ENCODE peak calls at places on chromosome 21, in ten cellular contexts. T is upper lobe of left lung; I is mucosa of descending colon; K is right lobe of liver; U is pancreas; M is left lung; R is left ventricle myocardium inferior; H is IMR-90; O is endodermal cell; B is CD4-positive, alpha-beta memory T cell. E is an unnamed sample.

GRCh38 chr21:15976807-15977206 is 247.0 kb downstream of the USP25 start:
- DNase-seq in I (no peak), B (no peak), R (no peak), U (no peak), M (no peak), K (no peak), H (no peak), T (no peak), O (peak; percentile 65), E (no peak)

GRCh38 chr21:45574081-45574501 is 31.9 kb upstream of the SLC19A1 start:
- DNase-seq in H (no peak), R (peak; percentile 9), U (peak; percentile 38), T (peak; percentile 78), B (no peak), O (peak; percentile 52), M (peak; percentile 76), K (peak; percentile 30), I (no peak), E (peak; percentile 56)

GRCh38 chr21:41819856-41820281 is 53.0 kb upstream of the RIPK4 start:
- DNase-seq in B (no peak), K (peak; percentile 34), M (peak; percentile 50), U (no peak), H (no peak), R (no peak), T (peak; percentile 66), I (no peak), O (no peak), E (peak; percentile 70)

GRCh38 chr21:34762761-34763160 is 94.0 kb downstream of the CLIC6 start:
- DNase-seq in O (no peak), U (no peak), R (no peak), M (no peak), T (no peak), I (no peak), B (no peak), H (peak; percentile 81), K (no peak), E (no peak)

GRCh38 chr21:43609501-43610340 is 49.6 kb downstream of the HSF2BP start:
- DNase-seq in M (no peak), B (no peak), I (peak; percentile 77), R (no peak), H (peak; percentile 88), O (no peak), T (no peak), K (peak; percentile 66), U (peak; percentile 47), E (no peak)

GRCh38 chr21:33011462-33011861 is 14.3 kb upstream of the OLIG2 start:
- DNase-seq in I (no peak), K (no peak), B (no peak), O (no peak), R (no peak), H (peak; percentile 75), T (no peak), M (no peak), U (no peak), E (no peak)

GRCh38 chr21:33369586-33369985 is 33.6 kb upstream of the IFNGR2 start:
- DNase-seq in B (no peak), K (no peak), O (no peak), R (no peak), M (no peak), I (no peak), T (no peak), H (no peak), U (no peak), E (no peak)

GRCh38 chr21:41396452-41397107 is 29.5 kb upstream of the MX1 start:
- DNase-seq in O (peak; percentile 63), I (peak; percentile 57), H (no peak), R (peak; percentile 33), U (no peak), M (peak; percentile 87), K (peak; percentile 52), T (no peak), B (no peak), E (peak; percentile 84)

GRCh38 chr21:27129215-27129614 is 162.3 kb upstream of the ADAMTS5 start:
- DNase-seq in U (no peak), I (no peak), K (no peak), R (no peak), T (no peak), B (no peak), M (no peak), O (no peak), H (no peak), E (no peak)

GRCh38 chr21:31395268-31395667 is 51.2 kb upstream of the TIAM1 start:
- DNase-seq in M (no peak), O (no peak), U (no peak), H (no peak), R (no peak), T (no peak), K (no peak), B (no peak), I (no peak), E (no peak)
- H3K4me1 ChIP-seq in M (no peaks in the 10 kb centered on the region), O (peaks cover 14% of the 10 kb centered on the region), U (no peaks in the 10 kb centered on the region), H (no peaks in the 10 kb centered on the region), R (no peaks in the 10 kb centered on the region), T (no peaks in the 10 kb centered on the region), K (no peaks in the 10 kb centered on the region), B (peaks cover 36% of the 10 kb centered on the region), I (no peaks in the 10 kb centered on the region), E (no peaks in the 10 kb centered on the region)

DNA sequence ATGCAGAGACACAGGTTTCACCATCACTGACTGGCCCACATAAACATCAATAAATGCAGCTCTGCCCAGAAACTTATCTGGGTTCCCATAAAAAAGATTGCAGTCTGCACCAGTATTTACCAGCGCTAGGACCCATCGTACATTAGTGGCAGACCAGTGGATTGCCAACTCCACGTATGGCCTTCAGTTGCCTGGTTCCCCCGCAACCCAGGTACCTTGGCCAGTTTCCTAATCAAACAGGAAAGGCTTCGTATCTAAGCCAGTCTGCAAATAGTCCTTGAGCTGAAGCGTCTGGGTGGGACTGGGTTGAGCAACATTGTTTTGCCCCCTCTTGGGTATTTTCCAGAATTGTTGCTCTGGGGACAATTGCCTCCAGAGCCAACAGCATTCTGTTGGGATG is 1639.3 kb downstream of the MRPL39 start:
- DNase-seq in O (no peak), B (no peak), M (no peak), K (no peak), I (no peak), T (no peak), R (no peak), H (no peak), U (no peak), E (no peak)
- H3K4me1 ChIP-seq in O (no peaks in the 10 kb centered on the region), B (peaks cover 13% of the 10 kb centered on the region), M (no peaks in the 10 kb centered on the region), K (no peaks in the 10 kb centered on the region), I (no peaks in the 10 kb centered on the region), T (no peaks in the 10 kb centered on the region), R (no peaks in the 10 kb centered on the region), H (no peaks in the 10 kb centered on the region), U (no peaks in the 10 kb centered on the region), E (peaks cover 17% of the 10 kb centered on the region)

GRCh38 chr21:26096494-26096893 is 74.1 kb downstream of the APP start:
- DNase-seq in O (no peak), B (no peak), T (no peak), I (no peak), M (no peak), U (no peak), H (no peak), K (no peak), R (no peak), E (no peak)

GRCh38 chr21:26097475-26097874 is 73.1 kb downstream of the APP start:
- DNase-seq in M (no peak), T (no peak), B (no peak), K (no peak), R (no peak), O (no peak), H (no peak), U (no peak), I (no peak), E (no peak)

GRCh38 chr21:26093094-26093493 is 77.5 kb downstream of the APP start:
- DNase-seq in U (no peak), B (no peak), H (peak; percentile 65), M (no peak), O (no peak), I (no peak), K (no peak), T (no peak), R (no peak), E (no peak)

GRCh38 chr21:26096972-26097371 is 73.6 kb downstream of the APP start:
- DNase-seq in R (no peak), M (no peak), U (no peak), I (no peak), H (no peak), T (no peak), K (no peak), O (no peak), B (no peak), E (no peak)

GRCh38 chr21:26095131-26095530 is 75.4 kb downstream of the APP start:
- DNase-seq in T (no peak), O (no peak), I (no peak), K (no peak), M (no peak), B (no peak), U (no peak), H (no peak), R (no peak), E (no peak)
- H3K4me1 ChIP-seq in T (no peaks in the 10 kb centered on the region), O (peaks cover 4% of the 10 kb centered on the region), I (no peaks in the 10 kb centered on the region), K (no peaks in the 10 kb centered on the region), M (peaks cover 3% of the 10 kb centered on the region), B (no peaks in the 10 kb centered on the region), U (no peaks in the 10 kb centered on the region), H (peaks cover 1% of the 10 kb centered on the region), R (no peaks in the 10 kb centered on the region), E (no peaks in the 10 kb centered on the region)

DNA sequence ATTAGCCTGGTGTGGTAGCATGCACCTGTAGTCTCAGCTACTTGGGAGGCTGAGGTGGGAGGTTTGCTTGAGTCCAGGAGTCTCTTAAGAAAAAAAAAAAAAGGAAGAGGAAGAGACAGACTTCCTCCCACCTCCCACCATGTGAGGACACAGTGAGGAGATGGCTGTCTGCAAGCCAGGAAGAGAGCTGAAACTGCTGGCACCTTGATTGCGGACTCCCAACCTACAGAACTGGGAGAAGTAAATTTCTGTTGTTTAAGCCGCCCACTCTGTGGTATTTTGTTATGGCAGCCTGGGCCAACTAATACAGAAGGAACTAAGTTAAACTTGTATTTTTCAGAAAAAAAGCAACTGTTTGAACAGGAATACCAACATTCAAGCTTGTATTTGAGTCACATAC is 21.7 kb downstream of the DOP1B start:
- DNase-seq in T (no peak), H (no peak), R (no peak), U (no peak), I (no peak), K (no peak), M (no peak), O (no peak), B (no peak), E (no peak)
- H3K4me1 ChIP-seq in T (no peaks in the 10 kb centered on the region), H (no peaks in the 10 kb centered on the region), R (no peaks in the 10 kb centered on the region), U (no peaks in the 10 kb centered on the region), I (peaks cover 2% of the 10 kb centered on the region), K (no peaks in the 10 kb centered on the region), M (peaks cover 47% of the 10 kb centered on the region), O (no peaks in the 10 kb centered on the region), B (peaks cover 13% of the 10 kb centered on the region), E (peaks cover 21% of the 10 kb centered on the region)

DNA sequence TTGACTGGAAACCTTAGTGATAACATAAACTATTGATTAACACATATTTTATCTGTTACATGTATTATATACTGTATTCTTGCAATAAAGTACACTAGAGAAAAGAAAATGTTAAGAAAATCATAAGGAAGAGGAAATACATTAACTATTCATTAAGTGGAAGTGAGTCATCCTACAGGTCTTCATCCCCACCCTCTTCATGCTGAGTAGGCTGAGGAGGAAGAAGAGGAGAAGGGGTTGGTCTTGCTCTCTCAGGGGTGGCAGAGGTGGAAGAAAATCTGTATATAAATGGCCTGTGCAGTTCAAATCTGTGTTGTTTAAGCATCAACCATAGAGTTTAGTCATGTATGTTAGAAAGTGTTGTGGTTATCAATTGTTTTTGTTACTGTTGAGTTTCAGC is 66.1 kb upstream of the CHODL start:
- DNase-seq in I (no peak), U (no peak), M (no peak), T (no peak), K (no peak), R (no peak), B (no peak), O (no peak), H (no peak), E (no peak)
- H3K4me1 ChIP-seq in I (no peaks in the 10 kb centered on the region), U (no peaks in the 10 kb centered on the region), M (no peaks in the 10 kb centered on the region), T (no peaks in the 10 kb centered on the region), K (no peaks in the 10 kb centered on the region), R (no peaks in the 10 kb centered on the region), B (no peaks in the 10 kb centered on the region), O (no peaks in the 10 kb centered on the region), H (no peaks in the 10 kb centered on the region), E (no peaks in the 10 kb centered on the region)